ENCODE peak calls at places on chromosomes 16 and 17, in ten cellular contexts. A is esophagus muscularis mucosa, C is IMR-90, Z is GM12878, N is A549, V is heart left ventricle, M is uterus, F is body of pancreas, X is sigmoid colon, Q is ovary. R is an unnamed sample.
A peak's percentile ranks its signal among the peaks of the same experiment; 100 is the strongest.

GRCh38 chr17:27622914-27623313 is 8.1 kb upstream of the LGALS9 start:
- DNase-seq in A (no peak), C (no peak), Z (no peak), N (no peak), V (no peak), M (no peak), F (no peak), X (no peak), Q (no peak), R (no peak)

GRCh38 chr17:10398352-10398751 is 23.4 kb downstream of the MYH8 start:
- DNase-seq in A (no peak), C (no peak), Z (no peak), N (no peak), V (no peak), M (no peak), F (no peak), X (no peak), Q (no peak), R (no peak)

GRCh38 chr17:38333635-38334295 is 10.0 kb downstream of the GPR179 start:
- DNase-seq in A (no peak), C (no peak), Z (no peak), N (peak; percentile 44), V (no peak), M (no peak), F (no peak), X (no peak), Q (no peak), R (no peak)

GRCh38 chr17:35774499-35774898 is 13.8 kb downstream of the C17orf50 start:
- DNase-seq in A (no peak), C (peak; percentile 21), Z (no peak), N (no peak), V (peak; percentile 49), M (peak; percentile 73), F (no peak), X (peak; percentile 92), Q (no peak), R (peak; percentile 33)

GRCh38 chr16:23119570-23119969 is 29.7 kb downstream of the USP31 start:
- DNase-seq in A (no peak), C (peak; percentile 59), Z (no peak), N (no peak), V (no peak), M (no peak), F (no peak), X (no peak), Q (no peak), R (no peak)

GRCh38 chr17:43791589-43791988 is 11.4 kb downstream of the CFAP97D1 start:
- DNase-seq in A (no peak), C (peak; percentile 49), Z (no peak), N (peak; percentile 71), V (no peak), M (no peak), F (no peak), X (no peak), Q (no peak), R (no peak)

GRCh38 chr17:8563981-8564602 is 66.4 kb downstream of the MYH10 start:
- DNase-seq in A (no peak), C (peak; percentile 73), Z (no peak), N (no peak), V (no peak), M (no peak), F (no peak), X (no peak), Q (no peak), R (no peak)

GRCh38 chr17:65656390-65657250 is 95.2 kb upstream of the AXIN2 start:
- DNase-seq in A (no peak), C (peak; percentile 26), Z (peak; percentile 39), N (peak; percentile 20), V (no peak), M (no peak), F (no peak), X (no peak), Q (no peak), R (no peak)

GRCh38 chr16:83769397-83770008 is 38.3 kb upstream of the HSBP1 start:
- DNase-seq in A (no peak), C (no peak), Z (no peak), N (no peak), V (peak; percentile 33), M (no peak), F (no peak), X (no peak), Q (no peak), R (no peak)

GRCh38 chr17:17628388-17629008 is 37.0 kb upstream of the PEMT start:
- DNase-seq in A (no peak), C (no peak), Z (peak; percentile 15), N (no peak), V (no peak), M (no peak), F (no peak), X (no peak), Q (no peak), R (no peak)

GRCh38 chr16:89404561-89404960 is 85.8 kb downstream of the ANKRD11 start:
- DNase-seq in A (no peak), C (no peak), Z (no peak), N (no peak), V (peak; percentile 68), M (no peak), F (peak; percentile 57), X (no peak), Q (no peak), R (peak; percentile 50)
- H3K4me1 ChIP-seq in A (peaks cover 55% of the 10 kb centered on the region), C (peaks cover 25% of the 10 kb centered on the region), Z (peaks cover 8% of the 10 kb centered on the region), N (peaks cover 46% of the 10 kb centered on the region), V (peaks cover 65% of the 10 kb centered on the region), M (peaks cover 5% of the 10 kb centered on the region), F (peaks cover 68% of the 10 kb centered on the region), X (peaks cover 81% of the 10 kb centered on the region), Q (peaks cover 32% of the 10 kb centered on the region), R (peaks cover 14% of the 10 kb centered on the region)

GRCh38 chr17:6994118-6994598 is 1.7 kb upstream of the ALOX12 start:
- DNase-seq in A (no peak), C (no peak), Z (no peak), N (no peak), V (no peak), M (no peak), F (no peak), X (no peak), Q (no peak), R (no peak)

GRCh38 chr17:6994666-6995246 is 1.1 kb upstream of the ALOX12 start:
- DNase-seq in A (no peak), C (peak; percentile 61), Z (no peak), N (no peak), V (no peak), M (no peak), F (no peak), X (no peak), Q (no peak), R (no peak)

GRCh38 chr17:6996256-6997111 is 635 bp downstream of the ALOX12 start:
- DNase-seq in A (no peak), C (no peak), Z (no peak), N (no peak), V (no peak), M (no peak), F (no peak), X (no peak), Q (no peak), R (no peak)

GRCh38 chr17:6997171-6997570 is 1.3 kb downstream of the ALOX12 start:
- DNase-seq in A (no peak), C (no peak), Z (no peak), N (no peak), V (no peak), M (no peak), F (no peak), X (no peak), Q (no peak), R (no peak)

GRCh38 chr17:6995500-6996255 is at the start of gene ALOX12:
- DNase-seq in A (no peak), C (no peak), Z (no peak), N (no peak), V (no peak), M (no peak), F (no peak), X (no peak), Q (no peak), R (peak; percentile 45)
- H3K4me3 ChIP-seq in A (peak within 1 kb of the TSS; percentile 47), C (no peak within 1 kb of the TSS), Z (no peak within 1 kb of the TSS), N (no peak within 1 kb of the TSS), V (peak within 1 kb of the TSS; percentile 44), M (peak within 1 kb of the TSS; percentile 11), F (no peak within 1 kb of the TSS), X (peak within 1 kb of the TSS; percentile 46), Q (peak within 1 kb of the TSS; percentile 7), R (peak within 1 kb of the TSS; percentile 26)

GRCh38 chr17:57997085-57997809 is 9.2 kb upstream of the VEZF1 start:
- DNase-seq in A (no peak), C (no peak), Z (no peak), N (no peak), V (no peak), M (no peak), F (no peak), X (no peak), Q (no peak), R (no peak)
- TF ChIP-seq POLR2A in A (no peak), C (no peak), Z (no peak), N (no peak), V (no peak), M (no peak), F (no peak), X (no peak), Q (no peak), R (no peak)

GRCh38 chr16:19744670-19745069 is 26.6 kb downstream of the IQCK start:
- DNase-seq in A (no peak), C (no peak), Z (no peak), N (no peak), V (no peak), M (no peak), F (no peak), X (no peak), Q (no peak), R (no peak)
- H3K4me1 ChIP-seq in A (peaks cover 4% of the 10 kb centered on the region), C (peaks cover 8% of the 10 kb centered on the region), Z (no peaks in the 10 kb centered on the region), N (peaks cover 25% of the 10 kb centered on the region), V (peaks cover 13% of the 10 kb centered on the region), M (no peaks in the 10 kb centered on the region), F (peaks cover 58% of the 10 kb centered on the region), X (no peaks in the 10 kb centered on the region), Q (no peaks in the 10 kb centered on the region), R (no peaks in the 10 kb centered on the region)

DNA sequence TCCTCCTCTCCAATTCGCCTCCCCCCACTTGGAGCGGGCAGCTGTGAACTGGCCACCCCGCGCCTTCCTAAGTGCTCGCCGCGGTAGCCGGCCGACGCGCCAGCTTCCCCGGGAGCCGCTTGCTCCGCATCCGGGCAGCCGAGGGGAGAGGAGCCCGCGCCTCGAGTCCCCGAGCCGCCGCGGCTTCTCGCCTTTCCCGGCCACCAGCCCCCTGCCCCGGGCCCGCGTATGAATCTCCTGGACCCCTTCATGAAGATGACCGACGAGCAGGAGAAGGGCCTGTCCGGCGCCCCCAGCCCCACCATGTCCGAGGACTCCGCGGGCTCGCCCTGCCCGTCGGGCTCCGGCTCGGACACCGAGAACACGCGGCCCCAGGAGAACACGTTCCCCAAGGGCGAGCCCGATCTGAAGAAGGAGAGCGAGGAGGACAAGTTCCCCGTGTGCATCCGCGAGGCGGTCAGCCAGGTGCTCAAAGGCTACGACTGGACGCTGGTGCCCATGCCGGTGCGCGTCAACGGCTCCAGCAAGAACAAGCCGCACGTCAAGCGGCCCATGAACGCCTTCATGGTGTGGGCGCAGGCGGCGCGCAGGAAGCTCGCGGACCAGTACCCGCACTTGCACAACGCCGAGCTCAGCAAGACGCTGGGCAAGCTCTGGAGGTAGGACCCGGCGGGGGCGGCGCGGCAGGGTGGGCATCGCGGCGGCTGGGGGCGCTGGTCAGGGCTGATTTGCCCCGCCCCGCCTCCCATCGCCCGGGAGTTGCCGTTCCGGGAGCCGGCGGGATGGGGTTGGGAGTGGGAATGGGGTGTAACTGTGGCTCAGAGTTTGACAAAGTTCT is 563 bp downstream of the SOX9 start:
- DNase-seq in A (no peak), C (peak; percentile 69), Z (no peak), N (peak; percentile 64), V (peak; percentile 62), M (no peak), F (peak; percentile 53), X (peak; percentile 72), Q (no peak), R (no peak)
- H3K4me3 ChIP-seq in A (peak overlapping the region; percentile 55), C (peak overlapping the region; percentile 95), Z (peak overlapping the region; percentile 84), N (peak overlapping the region; percentile 82), V (peak overlapping the region; percentile 94), M (peak overlapping the region; percentile 19), F (peak overlapping the region; percentile 79), X (peak overlapping the region; percentile 44), Q (peak overlapping the region; percentile 32), R (peak overlapping the region; percentile 81)